ENCODE peak calls at places on chromosomes 3 and 15, in ten cellular contexts. A is activated gamma-delta T cell treated with anti-CD3 and anti-CD28 coated beads, Interleukin-2, amount 50 U/mL, for 16 hours; H is NCI-H2081; Y is activated effector memory CD4-positive, alpha-beta T cell treated with anti-CD3 and anti-CD28 coated beads, Interleukin-2, amount 50 U/mL, for 16 hours; C is CD8-positive, alpha-beta T cell; B is Ammon's horn; Q is neural progenitor cell; K is iris pigment epithelial cell; V is LoVo; Z is H7. M is an unnamed sample.

GRCh38 chr15:83694030-83694429 is 40.1 kb downstream of the ADAMTSL3 start:
- DNase-seq in V (no peak), K (peak; percentile 81), Z (peak; percentile 37), H (no peak), B (no peak), A (no peak), Q (no peak), C (no peak), Y (no peak), M (no peak)

GRCh38 chr15:85838655-85839054 is 43.9 kb upstream of the KLHL25 start:
- DNase-seq in Y (no peak), A (no peak), Z (no peak), B (no peak), H (no peak), K (no peak), C (no peak), Q (no peak), V (no peak), M (no peak)

GRCh38 chr3:58588030-58588614 is 10.9 kb upstream of the FAM107A start:
- DNase-seq in H (no peak), A (no peak), Z (peak; percentile 72), K (peak; percentile 35), C (no peak), B (no peak), V (no peak), Q (peak; percentile 82), Y (no peak), M (no peak)

GRCh38 chr3:128488636-128488994 is 4.4 kb downstream of the GATA2 start:
- DNase-seq in Q (no peak), B (no peak), Y (no peak), K (no peak), C (no peak), H (no peak), Z (no peak), V (peak; percentile 31), A (no peak), M (no peak)

GRCh38 chr3:154209499-154209898 is 88.3 kb downstream of the ARHGEF26 start:
- DNase-seq in A (no peak), H (no peak), Z (no peak), C (no peak), B (no peak), K (no peak), V (no peak), Q (no peak), Y (no peak), M (no peak)

GRCh38 chr15:84023636-84024035 is 211.9 kb upstream of the GOLGA6L4 start:
- DNase-seq in Z (peak; percentile 56), C (no peak), B (no peak), V (no peak), Q (peak; percentile 46), Y (no peak), A (no peak), H (peak; percentile 17), K (peak; percentile 49), M (peak; percentile 37)

GRCh38 chr15:79644091-79644490 is 212.0 kb downstream of the MINAR1 start:
- DNase-seq in B (no peak), V (no peak), Q (no peak), Z (no peak), C (no peak), A (no peak), Y (no peak), H (no peak), K (peak; percentile 81), M (no peak)

GRCh38 chr3:193948459-193948858 is 187.5 kb upstream of the HES1 start:
- DNase-seq in B (no peak), C (no peak), Z (no peak), Y (no peak), V (no peak), H (no peak), Q (no peak), K (no peak), A (no peak), M (no peak)

GRCh38 chr3:128572644-128573105 is 77.9 kb downstream of the RPN1 start:
- DNase-seq in A (no peak), Y (no peak), H (no peak), Z (peak; percentile 88), C (peak; percentile 44), Q (peak; percentile 53), B (no peak), K (no peak), V (no peak), M (no peak)

GRCh38 chr3:110767838-110768237 is 303.8 kb upstream of the NECTIN3 start:
- DNase-seq in Z (no peak), Q (no peak), Y (no peak), B (no peak), A (no peak), V (no peak), K (no peak), H (no peak), C (no peak), M (no peak)

GRCh38 chr3:127458698-127459097 is 131.8 kb downstream of the TPRA1 start:
- DNase-seq in H (no peak), V (no peak), K (no peak), Z (peak; percentile 95), C (no peak), Q (peak; percentile 95), Y (peak; percentile 64), A (no peak), B (no peak), M (peak; percentile 47)

GRCh38 chr3:27573780-27574437 is 89.7 kb upstream of the SLC4A7 start:
- DNase-seq in Y (no peak), C (no peak), Z (no peak), K (peak; percentile 54), Q (no peak), B (no peak), V (no peak), H (no peak), A (no peak), M (no peak)

GRCh38 chr3:128319741-128320141 is 146.9 kb downstream of the DNAJB8 start:
- DNase-seq in Y (peak; percentile 41), K (no peak), Z (no peak), B (no peak), H (peak; percentile 25), V (no peak), A (no peak), Q (no peak), C (no peak), M (no peak)

GRCh38 chr3:102715030-102715697 is 280.3 kb downstream of the ZPLD1 start:
- DNase-seq in Q (no peak), H (no peak), Y (no peak), Z (no peak), B (no peak), K (peak; percentile 33), C (no peak), V (peak; percentile 2), A (no peak), M (no peak)

GRCh38 chr3:125125822-125126245 is 70.0 kb upstream of the HEG1 start:
- DNase-seq in V (no peak), A (no peak), H (no peak), B (no peak), K (peak; percentile 99), C (no peak), Y (no peak), Q (no peak), Z (no peak), M (no peak)

GRCh38 chr15:70275461-70276138 is 177.9 kb upstream of the TLE3 start:
- DNase-seq in A (no peak), H (no peak), V (no peak), B (no peak), Q (no peak), Y (no peak), K (no peak), Z (no peak), C (no peak), M (no peak)

GRCh38 chr3:88433572-88433971 is 283.8 kb downstream of the C3orf38 start:
- DNase-seq in K (no peak), H (peak; percentile 43), A (no peak), B (peak; percentile 54), Q (no peak), Z (no peak), Y (no peak), V (no peak), C (no peak), M (peak; percentile 96)

GRCh38 chr3:31577232-31577631 is 44.5 kb downstream of the STT3B start:
- DNase-seq in A (no peak), B (no peak), K (no peak), C (no peak), Z (no peak), H (no peak), Q (no peak), Y (no peak), V (no peak), M (no peak)

GRCh38 chr3:42351221-42351620 is 59.2 kb downstream of the LYZL4 start:
- DNase-seq in Z (no peak), B (no peak), C (no peak), V (no peak), Q (no peak), H (no peak), A (no peak), Y (no peak), K (peak; percentile 42), M (no peak)

M was measured in OCI-LY7.